ENCODE peak calls at places on chromosomes 4 and X, in nine cellular contexts. One of them, this sample, is unnamed.

GRCh38 chr4:6568689-6569332 is 6.2 kb upstream of the MAN2B2 start:
- DNase-seq in astrocyte of the spinal cord: peak
- DNase-seq in fibroblast of pulmonary artery: peak
- DNase-seq in K562: no peak
- DNase-seq in pancreas: no peak
- DNase-seq in tibial nerve: no peak
- DNase-seq in SK-N-SH: no peak
- DNase-seq in fibroblast of lung: peak
- DNase-seq in CD8-positive, alpha-beta T cell: no peak
- DNase-seq in this sample: peak

GRCh38 chr4:188110036-188110435 is 633 bp upstream of the TRIML2 start:
- DNase-seq in fibroblast of pulmonary artery: no peak
- DNase-seq in pancreas: no peak
- DNase-seq in SK-N-SH: no peak
- DNase-seq in tibial nerve: no peak
- DNase-seq in K562: no peak
- DNase-seq in astrocyte of the spinal cord: no peak
- DNase-seq in CD8-positive, alpha-beta T cell: no peak
- DNase-seq in fibroblast of lung: no peak
- DNase-seq in this sample: no peak

GRCh38 chr4:75545526-75545925 is 10.3 kb upstream of the ODAPH start:
- DNase-seq in fibroblast of pulmonary artery: no peak
- DNase-seq in tibial nerve: no peak
- DNase-seq in fibroblast of lung: no peak
- DNase-seq in CD8-positive, alpha-beta T cell: no peak
- DNase-seq in SK-N-SH: no peak
- DNase-seq in pancreas: no peak
- DNase-seq in K562: no peak
- DNase-seq in astrocyte of the spinal cord: peak
- DNase-seq in this sample: no peak

GRCh38 chr4:22970665-22971064 is 277.9 kb downstream of the GBA3 start:
- DNase-seq in fibroblast of lung: no peak
- DNase-seq in fibroblast of pulmonary artery: no peak
- DNase-seq in SK-N-SH: no peak
- DNase-seq in tibial nerve: no peak
- DNase-seq in pancreas: no peak
- DNase-seq in CD8-positive, alpha-beta T cell: no peak
- DNase-seq in astrocyte of the spinal cord: no peak
- DNase-seq in K562: no peak
- DNase-seq in this sample: no peak

GRCh38 chr4:139734201-139734874 is 68.7 kb downstream of the MGST2 start:
- DNase-seq in SK-N-SH: no peak
- DNase-seq in K562: no peak
- DNase-seq in pancreas: no peak
- DNase-seq in fibroblast of pulmonary artery: peak
- DNase-seq in astrocyte of the spinal cord: peak
- DNase-seq in tibial nerve: peak
- DNase-seq in CD8-positive, alpha-beta T cell: no peak
- DNase-seq in fibroblast of lung: peak
- DNase-seq in this sample: peak

GRCh38 chrX:20189171-20189570 is 47.5 kb upstream of the EIF1AX start:
- DNase-seq in pancreas: no peak
- DNase-seq in CD8-positive, alpha-beta T cell: no peak
- DNase-seq in SK-N-SH: no peak
- DNase-seq in K562: no peak
- DNase-seq in fibroblast of pulmonary artery: no peak
- DNase-seq in tibial nerve: no peak
- DNase-seq in fibroblast of lung: no peak
- DNase-seq in astrocyte of the spinal cord: no peak
- DNase-seq in this sample: no peak

GRCh38 chr4:106245176-106245575 is 70.8 kb downstream of the TBCK start:
- DNase-seq in fibroblast of lung: no peak
- DNase-seq in tibial nerve: no peak
- DNase-seq in CD8-positive, alpha-beta T cell: no peak
- DNase-seq in K562: no peak
- DNase-seq in SK-N-SH: no peak
- DNase-seq in fibroblast of pulmonary artery: no peak
- DNase-seq in astrocyte of the spinal cord: no peak
- DNase-seq in pancreas: no peak
- DNase-seq in this sample: no peak

GRCh38 chrX:77918568-77918967 is 8.1 kb downstream of the ATP7A start:
- DNase-seq in astrocyte of the spinal cord: no peak
- DNase-seq in fibroblast of lung: peak
- DNase-seq in SK-N-SH: no peak
- DNase-seq in K562: no peak
- DNase-seq in CD8-positive, alpha-beta T cell: no peak
- DNase-seq in pancreas: no peak
- DNase-seq in tibial nerve: no peak
- DNase-seq in fibroblast of pulmonary artery: peak
- DNase-seq in this sample: peak

GRCh38 chr4:80840396-80840795 is 190.1 kb upstream of the BMP3 start:
- DNase-seq in CD8-positive, alpha-beta T cell: no peak
- DNase-seq in fibroblast of pulmonary artery: no peak
- DNase-seq in astrocyte of the spinal cord: peak
- DNase-seq in SK-N-SH: no peak
- DNase-seq in K562: no peak
- DNase-seq in pancreas: no peak
- DNase-seq in tibial nerve: no peak
- DNase-seq in fibroblast of lung: no peak
- DNase-seq in this sample: no peak

GRCh38 chr4:27692098-27692679 is 831.5 kb downstream of the STIM2 start:
- DNase-seq in fibroblast of lung: peak
- DNase-seq in pancreas: no peak
- DNase-seq in CD8-positive, alpha-beta T cell: no peak
- DNase-seq in tibial nerve: no peak
- DNase-seq in astrocyte of the spinal cord: peak
- DNase-seq in fibroblast of pulmonary artery: peak
- DNase-seq in SK-N-SH: peak
- DNase-seq in K562: no peak
- DNase-seq in this sample: peak

GRCh38 chr4:183142566-183143545 is 43.8 kb downstream of the WWC2 start:
- DNase-seq in fibroblast of lung: peak
- DNase-seq in K562: no peak
- DNase-seq in astrocyte of the spinal cord: peak
- DNase-seq in CD8-positive, alpha-beta T cell: no peak
- DNase-seq in pancreas: peak
- DNase-seq in tibial nerve: peak
- DNase-seq in fibroblast of pulmonary artery: peak
- DNase-seq in SK-N-SH: peak
- DNase-seq in this sample: peak

GRCh38 chr4:80091184-80091583 is 18.2 kb upstream of the ANTXR2 start:
- DNase-seq in K562: no peak
- DNase-seq in pancreas: no peak
- DNase-seq in SK-N-SH: no peak
- DNase-seq in fibroblast of lung: no peak
- DNase-seq in CD8-positive, alpha-beta T cell: no peak
- DNase-seq in tibial nerve: no peak
- DNase-seq in fibroblast of pulmonary artery: no peak
- DNase-seq in astrocyte of the spinal cord: no peak
- DNase-seq in this sample: no peak

GRCh38 chr4:117400039-117400835 is 314.9 kb upstream of the TRAM1L1 start:
- DNase-seq in pancreas: no peak
- DNase-seq in K562: no peak
- DNase-seq in fibroblast of lung: peak
- DNase-seq in fibroblast of pulmonary artery: peak
- DNase-seq in CD8-positive, alpha-beta T cell: no peak
- DNase-seq in tibial nerve: no peak
- DNase-seq in astrocyte of the spinal cord: peak
- DNase-seq in SK-N-SH: no peak
- DNase-seq in this sample: peak

GRCh38 chr4:38318737-38319455 is 345.1 kb upstream of the KLF3 start:
- DNase-seq in tibial nerve: peak
- DNase-seq in fibroblast of lung: peak
- DNase-seq in pancreas: peak
- DNase-seq in K562: peak
- DNase-seq in astrocyte of the spinal cord: peak
- DNase-seq in SK-N-SH: peak
- DNase-seq in CD8-positive, alpha-beta T cell: no peak
- DNase-seq in fibroblast of pulmonary artery: peak
- DNase-seq in this sample: peak
- TF ChIP-seq CTCF in tibial nerve: no peak
- TF ChIP-seq CTCF in fibroblast of lung: no peak
- TF ChIP-seq CTCF in pancreas: no peak
- TF ChIP-seq CTCF in K562: peak
- TF ChIP-seq CTCF in astrocyte of the spinal cord: no peak
- TF ChIP-seq CTCF in SK-N-SH: no peak
- TF ChIP-seq CTCF in CD8-positive, alpha-beta T cell: no peak
- TF ChIP-seq CTCF in fibroblast of pulmonary artery: no peak
- TF ChIP-seq CTCF in this sample: no peak

DNA sequence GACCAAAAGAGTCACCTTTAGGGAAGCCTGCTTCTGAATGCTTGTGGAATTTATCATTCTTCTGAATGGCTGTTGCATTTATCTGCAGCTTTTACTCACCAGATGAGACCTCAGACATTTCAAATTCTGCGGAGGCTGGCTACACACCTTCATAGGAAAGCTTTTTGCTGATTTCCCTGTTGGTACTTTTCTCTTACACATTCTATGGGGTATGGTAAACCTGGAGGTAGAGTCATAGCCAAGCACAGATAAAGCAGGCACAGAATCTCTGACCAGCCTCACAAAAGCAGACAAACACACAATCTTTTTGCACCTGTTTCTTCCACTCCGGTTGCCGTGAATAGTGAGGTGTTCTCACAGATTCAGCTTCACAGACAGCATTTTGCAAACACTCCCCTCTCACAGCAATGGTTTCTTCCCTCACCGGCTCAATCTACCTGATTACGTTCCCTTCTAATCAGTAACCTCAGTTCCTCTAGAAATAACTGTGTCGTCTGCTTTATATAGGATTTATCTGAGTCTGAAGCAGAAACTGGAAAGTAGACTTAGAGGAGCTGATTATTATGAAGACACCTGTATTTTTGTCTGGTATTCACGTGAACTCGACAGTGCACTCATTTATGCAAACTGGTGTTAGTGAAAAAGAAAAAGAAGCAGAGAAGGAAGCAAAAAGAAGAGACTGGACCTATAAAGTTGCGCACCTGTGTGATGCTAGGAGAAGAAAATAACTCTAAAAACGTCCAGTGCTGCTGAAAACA is 83.1 kb downstream of the DMD start:
- DNase-seq in pancreas: no peak
- DNase-seq in fibroblast of pulmonary artery: no peak
- DNase-seq in CD8-positive, alpha-beta T cell: no peak
- DNase-seq in astrocyte of the spinal cord: no peak
- DNase-seq in SK-N-SH: no peak
- DNase-seq in tibial nerve: no peak
- DNase-seq in K562: no peak
- DNase-seq in fibroblast of lung: no peak
- DNase-seq in this sample: no peak
- H3K4me3 ChIP-seq in pancreas: no peak
- H3K4me3 ChIP-seq in fibroblast of pulmonary artery: no peak
- H3K4me3 ChIP-seq in CD8-positive, alpha-beta T cell: no peak
- H3K4me3 ChIP-seq in astrocyte of the spinal cord: no peak
- H3K4me3 ChIP-seq in SK-N-SH: no peak
- H3K4me3 ChIP-seq in tibial nerve: no peak
- H3K4me3 ChIP-seq in K562: no peak
- H3K4me3 ChIP-seq in fibroblast of lung: no peak
- H3K4me3 ChIP-seq in this sample: no peak

GRCh38 chr4:159297088-159297487 is 194.2 kb downstream of the RAPGEF2 start:
- DNase-seq in SK-N-SH: no peak
- DNase-seq in fibroblast of pulmonary artery: no peak
- DNase-seq in tibial nerve: no peak
- DNase-seq in astrocyte of the spinal cord: no peak
- DNase-seq in K562: no peak
- DNase-seq in CD8-positive, alpha-beta T cell: no peak
- DNase-seq in pancreas: no peak
- DNase-seq in fibroblast of lung: peak
- DNase-seq in this sample: no peak
- TF ChIP-seq CTCF in SK-N-SH: no peak
- TF ChIP-seq CTCF in fibroblast of pulmonary artery: no peak
- TF ChIP-seq CTCF in tibial nerve: no peak
- TF ChIP-seq CTCF in astrocyte of the spinal cord: peak
- TF ChIP-seq CTCF in K562: no peak
- TF ChIP-seq CTCF in CD8-positive, alpha-beta T cell: no peak
- TF ChIP-seq CTCF in pancreas: no peak
- TF ChIP-seq CTCF in fibroblast of lung: peak
- TF ChIP-seq CTCF in this sample: no peak

DNA sequence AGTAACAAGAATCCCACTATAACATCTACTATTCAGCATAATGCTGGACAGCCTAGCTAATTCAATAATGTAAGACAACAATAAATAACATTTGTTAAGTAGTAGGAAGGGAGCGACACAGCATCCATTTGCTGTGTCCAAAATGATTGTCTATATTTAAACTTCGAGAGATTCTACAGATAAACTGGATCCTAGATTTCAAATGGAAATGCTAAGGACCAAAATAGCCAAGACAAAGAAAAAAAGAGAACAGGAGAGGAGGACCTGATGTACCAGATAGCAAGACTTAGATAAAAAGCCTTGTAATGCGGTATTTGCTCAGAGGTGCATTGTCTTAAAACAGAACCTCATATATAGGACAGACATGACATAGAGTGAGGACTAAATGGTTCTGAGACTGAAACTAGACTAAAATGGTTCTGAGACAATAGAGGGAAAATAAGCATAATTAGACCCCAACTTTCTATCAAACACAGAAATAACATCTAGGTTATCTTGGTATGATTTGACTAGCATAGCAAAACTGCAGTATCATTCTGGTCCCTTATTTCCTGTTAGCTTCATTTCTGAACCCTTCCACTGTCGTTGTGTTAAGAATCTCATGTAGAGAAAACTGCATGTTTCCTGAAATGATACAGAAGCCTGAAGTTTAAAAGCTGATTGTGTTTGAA is 3.8 kb downstream of the HPGDS start:
- DNase-seq in astrocyte of the spinal cord: no peak
- DNase-seq in fibroblast of pulmonary artery: no peak
- DNase-seq in tibial nerve: no peak
- DNase-seq in CD8-positive, alpha-beta T cell: no peak
- DNase-seq in pancreas: no peak
- DNase-seq in SK-N-SH: no peak
- DNase-seq in K562: no peak
- DNase-seq in fibroblast of lung: no peak
- DNase-seq in this sample: no peak
- H3K4me3 ChIP-seq in astrocyte of the spinal cord: no peak
- H3K4me3 ChIP-seq in fibroblast of pulmonary artery: no peak
- H3K4me3 ChIP-seq in tibial nerve: no peak
- H3K4me3 ChIP-seq in CD8-positive, alpha-beta T cell: no peak
- H3K4me3 ChIP-seq in pancreas: no peak
- H3K4me3 ChIP-seq in SK-N-SH: no peak
- H3K4me3 ChIP-seq in K562: no peak
- H3K4me3 ChIP-seq in fibroblast of lung: no peak
- H3K4me3 ChIP-seq in this sample: no peak

DNA sequence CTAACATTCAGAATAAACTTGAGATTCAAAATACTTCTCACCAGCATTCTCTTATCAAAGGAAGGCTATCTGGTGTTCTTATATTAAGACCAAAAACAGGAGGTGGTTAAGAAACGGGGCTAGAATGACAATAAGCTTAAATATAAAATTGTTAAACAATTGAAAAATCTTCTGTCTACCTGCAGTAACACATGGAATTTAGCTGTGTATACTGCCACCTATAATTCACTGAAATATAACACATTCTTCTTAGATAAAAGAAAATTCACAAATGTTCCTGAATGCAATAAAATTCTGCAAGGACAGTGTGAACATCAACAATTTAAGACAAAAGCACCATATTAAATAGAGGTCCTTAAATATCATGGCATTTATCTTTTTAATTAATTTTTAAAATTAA is 11.5 kb upstream of the PCDH10 start:
- DNase-seq in SK-N-SH: no peak
- DNase-seq in tibial nerve: no peak
- DNase-seq in CD8-positive, alpha-beta T cell: no peak
- DNase-seq in fibroblast of pulmonary artery: peak
- DNase-seq in K562: no peak
- DNase-seq in astrocyte of the spinal cord: no peak
- DNase-seq in pancreas: no peak
- DNase-seq in fibroblast of lung: no peak
- DNase-seq in this sample: no peak
- TF ChIP-seq CTCF in SK-N-SH: peak
- TF ChIP-seq CTCF in tibial nerve: no peak
- TF ChIP-seq CTCF in CD8-positive, alpha-beta T cell: no peak
- TF ChIP-seq CTCF in fibroblast of pulmonary artery: peak
- TF ChIP-seq CTCF in K562: no peak
- TF ChIP-seq CTCF in astrocyte of the spinal cord: peak
- TF ChIP-seq CTCF in pancreas: no peak
- TF ChIP-seq CTCF in fibroblast of lung: no peak
- TF ChIP-seq CTCF in this sample: no peak

This sample was measured in cardiac fibroblast.